ENCODE peak calls at places on chromosomes 11 and 22, in ten cellular contexts. G is HFF-Myc, Q is breast epithelium, X is AG04449, E is tibial nerve, N is PC-3, T is Panc1, B is Caco-2, K is right atrium auricular region, H is pancreas. S is an unnamed sample.
A peak's percentile ranks its signal among the peaks of the same experiment; 100 is the strongest.

GRCh38 chr11:898540-899190 is 11.9 kb downstream of the CHID1 start:
- DNase-seq in B (no peak), T (no peak), Q (no peak), G (no peak), N (no peak), K (no peak), E (peak; percentile 23), X (no peak), H (peak; percentile 71), S (no peak)

GRCh38 chr11:128311742-128312719 is 275.3 kb downstream of the ETS1 start:
- DNase-seq in B (no peak), K (no peak), E (no peak), G (no peak), H (no peak), Q (no peak), X (no peak), T (no peak), N (no peak), S (no peak)

GRCh38 chr11:28675183-28675582 is 567.0 kb downstream of the METTL15 start:
- DNase-seq in E (no peak), G (no peak), T (no peak), H (no peak), X (no peak), N (no peak), K (no peak), B (no peak), Q (no peak), S (no peak)

GRCh38 chr11:30196400-30197206 is 34.2 kb upstream of the FSHB start:
- DNase-seq in B (peak; percentile 65), H (peak; percentile 66), N (peak; percentile 49), T (peak; percentile 24), K (peak; percentile 73), E (peak; percentile 57), G (no peak), Q (no peak), X (no peak), S (no peak)

GRCh38 chr11:71206186-71206585 is 46.2 kb downstream of the SHANK2 start:
- DNase-seq in N (no peak), X (no peak), Q (peak; percentile 47), G (no peak), H (no peak), B (peak; percentile 53), E (no peak), K (no peak), T (no peak), S (peak; percentile 59)

GRCh38 chr22:32810241-32811133 is 9.0 kb downstream of the TIMP3 start:
- DNase-seq in X (no peak), B (peak; percentile 45), G (no peak), E (no peak), T (no peak), K (no peak), Q (no peak), H (no peak), N (peak; percentile 1), S (no peak)

GRCh38 chr22:28395920-28396447 is 283.7 kb downstream of the TTC28 start:
- DNase-seq in T (no peak), N (peak; percentile 4), Q (no peak), K (no peak), E (no peak), X (no peak), H (no peak), G (no peak), B (no peak), S (peak; percentile 20)

GRCh38 chr11:27926981-27927481 is 180.9 kb downstream of the KIF18A start:
- DNase-seq in N (peak; percentile 89), K (no peak), B (no peak), H (no peak), X (peak; percentile 99), Q (no peak), E (no peak), G (peak; percentile 65), T (no peak), S (no peak)

GRCh38 chr11:32168924-32169323 is 78.0 kb downstream of the RCN1 start:
- DNase-seq in Q (no peak), T (no peak), X (no peak), B (no peak), H (no peak), K (peak; percentile 13), G (no peak), E (no peak), N (no peak), S (no peak)

GRCh38 chr22:48254311-48254873 is 1491.9 kb downstream of the TBC1D22A start:
- DNase-seq in Q (no peak), E (no peak), N (no peak), G (no peak), K (no peak), T (no peak), B (no peak), X (no peak), H (no peak), S (no peak)

GRCh38 chr11:46520971-46521745 is 72.7 kb downstream of the AMBRA1 start:
- DNase-seq in G (peak; percentile 49), K (no peak), X (peak; percentile 36), B (no peak), E (no peak), N (peak; percentile 65), H (no peak), T (no peak), Q (no peak), S (peak; percentile 42)

GRCh38 chr11:104897891-104898684 is at the start of gene CASP12:
- DNase-seq in H (no peak), X (no peak), G (no peak), N (no peak), E (no peak), K (no peak), B (no peak), Q (no peak), T (no peak), S (no peak)

GRCh38 chr11:22787565-22788162 is 41.9 kb downstream of the SVIP start:
- DNase-seq in B (no peak), Q (no peak), K (no peak), E (no peak), X (peak; percentile 14), G (peak; percentile 11), T (no peak), H (no peak), N (peak; percentile 53), S (no peak)

GRCh38 chr11:128135451-128135850 is 451.9 kb downstream of the ETS1 start:
- DNase-seq in T (no peak), N (peak; percentile 61), Q (peak; percentile 84), X (no peak), G (no peak), H (no peak), E (no peak), B (no peak), K (no peak), S (no peak)

GRCh38 chr11:703515-703914 is 2.5 kb upstream of the EPS8L2 start:
- DNase-seq in N (no peak), E (no peak), G (no peak), B (no peak), K (no peak), T (no peak), Q (no peak), H (no peak), X (no peak), S (no peak)

GRCh38 chr11:120703358-120704152 is 192.0 kb downstream of the GRIK4 start:
- DNase-seq in N (no peak), H (no peak), B (peak; percentile 4), T (no peak), X (no peak), G (no peak), Q (no peak), E (no peak), K (no peak), S (no peak)
- H3K4me3 ChIP-seq in N (no peak overlapping the region), H (no peak overlapping the region), B (no peak overlapping the region), T (no peak overlapping the region), X (no peak overlapping the region), G (no peak overlapping the region), Q (no peak overlapping the region), E (no peak overlapping the region), K (no peak overlapping the region), S (no peak overlapping the region)

DNA sequence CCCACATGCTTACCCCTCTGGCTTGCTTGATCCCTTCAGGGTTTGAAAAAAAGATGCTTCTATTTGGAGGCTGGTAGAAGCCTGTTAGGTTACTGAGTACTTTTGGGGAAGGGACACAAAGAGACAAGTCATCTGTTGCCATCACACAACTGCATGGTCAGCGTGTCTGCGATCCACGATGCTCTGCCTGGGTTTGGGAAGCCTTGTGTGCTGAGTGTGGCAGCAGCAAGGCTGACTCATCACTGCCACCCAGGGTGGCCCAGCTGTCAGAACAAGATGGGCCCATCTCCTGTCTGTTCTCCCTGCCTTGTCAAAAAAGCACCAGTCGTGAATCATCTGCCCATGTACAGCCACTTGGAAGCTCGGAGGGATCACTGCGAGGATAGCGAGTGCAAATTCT is 26.2 kb downstream of the UBASH3B start:
- DNase-seq in B (no peak), K (no peak), N (peak; percentile 37), G (no peak), T (no peak), E (no peak), Q (no peak), H (no peak), X (no peak), S (no peak)
- TF ChIP-seq CTCF in B (no peak), K (no peak), N (no peak), G (no peak), T (no peak), E (no peak), Q (no peak), H (no peak), X (no peak), S (no peak)

DNA sequence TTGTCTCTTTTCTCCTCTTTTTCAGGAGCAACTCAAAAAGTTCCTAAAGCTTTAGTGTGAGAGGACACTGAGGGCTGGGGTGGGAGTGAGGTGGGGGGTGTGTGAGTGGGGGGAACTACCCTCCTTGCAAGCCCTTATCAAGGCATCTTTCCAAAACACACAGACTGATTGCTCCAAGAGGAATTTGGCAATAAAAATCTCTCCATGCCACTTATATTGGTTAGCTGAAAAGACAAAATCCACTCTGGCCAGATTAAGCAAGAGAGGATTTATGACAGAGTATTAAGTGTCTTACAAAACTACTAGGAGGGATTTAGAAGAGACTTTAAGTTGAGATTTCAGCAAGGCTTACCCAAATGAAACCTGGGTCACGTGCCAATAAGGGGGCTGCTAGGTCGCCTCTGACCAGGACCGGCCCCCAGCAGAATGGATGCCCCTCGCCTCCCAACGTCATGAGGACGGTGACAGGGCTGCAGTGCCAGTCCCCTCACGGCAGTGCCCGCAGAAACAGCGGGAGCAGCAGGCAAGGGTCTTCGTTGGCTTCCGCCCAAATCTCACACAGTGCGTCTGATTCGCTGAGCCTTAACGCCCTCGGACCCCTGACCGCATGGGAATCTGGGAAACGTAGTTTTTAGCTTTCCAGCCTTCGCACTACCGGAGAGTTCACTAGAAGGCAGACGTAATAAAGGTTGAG is 22.1 kb upstream of the CTR9 start:
- DNase-seq in K (no peak), E (no peak), B (no peak), G (no peak), N (no peak), X (no peak), T (no peak), Q (no peak), H (no peak), S (no peak)
- H3K4me3 ChIP-seq in K (no peak overlapping the region), E (no peak overlapping the region), B (no peak overlapping the region), G (no peak overlapping the region), N (no peak overlapping the region), X (no peak overlapping the region), T (no peak overlapping the region), Q (no peak overlapping the region), H (no peak overlapping the region), S (no peak overlapping the region)

DNA sequence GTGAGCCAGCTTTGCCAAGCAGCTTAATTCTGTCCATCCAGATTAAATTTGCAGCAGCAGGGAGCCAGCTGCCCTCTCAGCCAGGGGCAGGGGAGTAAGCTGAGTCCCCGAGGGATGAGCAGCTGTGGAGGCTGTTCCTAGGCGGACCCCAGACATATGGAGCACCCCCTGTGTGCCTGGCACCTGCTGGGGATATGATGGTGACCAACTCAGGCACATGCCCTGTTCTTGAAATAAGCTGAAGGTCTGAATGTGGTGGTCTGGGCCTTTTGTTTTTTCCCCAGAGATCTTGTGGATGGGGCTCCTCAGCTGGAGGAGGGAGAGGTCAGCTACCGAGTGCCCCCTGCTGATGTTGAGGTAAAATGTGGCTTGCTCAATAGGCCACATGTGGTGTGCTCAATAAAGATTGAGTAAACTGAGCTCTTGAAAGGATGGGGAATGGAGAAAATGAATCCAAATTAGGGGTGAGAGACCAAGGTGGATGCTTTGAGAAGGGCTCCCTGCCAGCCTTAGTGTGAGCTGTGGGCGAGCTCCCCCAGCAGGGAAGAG is 103.3 kb upstream of the NNMT start:
- DNase-seq in K (no peak), G (no peak), E (no peak), H (no peak), N (no peak), Q (no peak), T (no peak), X (no peak), B (no peak), S (no peak)
- TF ChIP-seq CTCF in K (no peak), G (no peak), E (no peak), H (no peak), N (no peak), Q (no peak), T (no peak), X (no peak), B (no peak), S (no peak)

S was measured in epithelial cell of proximal tubule.